ENCODE peak calls at places on chromosomes 5 and 9, in nine cellular contexts. One of them, this sample, is unnamed.

GRCh38 chr9:93956183-93956784 is 1.1 kb upstream of the BARX1 start:
- DNase-seq in caudate nucleus: no peak
- DNase-seq in activated CD4-positive, alpha-beta T cell treated with anti-CD3 and anti-CD28 coated beads, Interleukin-2, amount 50 U/mL, for 1 hour: no peak
- DNase-seq in T-helper 17 cell: no peak
- DNase-seq in stimulated activated CD4-positive, alpha-beta T cell treated with anti-CD3 and anti-CD28 coated beads, Interleukin-15, amount 100 ng/mL, for 1 hour: no peak
- DNase-seq in uterus: no peak
- DNase-seq in HEK293T: no peak
- DNase-seq in Right ventricle myocardium superior: no peak
- DNase-seq in activated T-helper 9 cell treated with anti-CD3 and anti-CD28 coated beads, Interleukin-2, amount 50 U/mL, for 16 hours: no peak
- DNase-seq in this sample: no peak

GRCh38 chr9:16030513-16031185 is 477.8 kb downstream of the CCDC171 start:
- DNase-seq in caudate nucleus: no peak
- DNase-seq in activated CD4-positive, alpha-beta T cell treated with anti-CD3 and anti-CD28 coated beads, Interleukin-2, amount 50 U/mL, for 1 hour: no peak
- DNase-seq in T-helper 17 cell: no peak
- DNase-seq in stimulated activated CD4-positive, alpha-beta T cell treated with anti-CD3 and anti-CD28 coated beads, Interleukin-15, amount 100 ng/mL, for 1 hour: no peak
- DNase-seq in uterus: no peak
- DNase-seq in HEK293T: no peak
- DNase-seq in Right ventricle myocardium superior: no peak
- DNase-seq in activated T-helper 9 cell treated with anti-CD3 and anti-CD28 coated beads, Interleukin-2, amount 50 U/mL, for 16 hours: no peak
- DNase-seq in this sample: peak; percentile 89

GRCh38 chr5:39104221-39104620 is 30.0 kb upstream of the RICTOR start:
- DNase-seq in caudate nucleus: no peak
- DNase-seq in activated CD4-positive, alpha-beta T cell treated with anti-CD3 and anti-CD28 coated beads, Interleukin-2, amount 50 U/mL, for 1 hour: no peak
- DNase-seq in T-helper 17 cell: no peak
- DNase-seq in stimulated activated CD4-positive, alpha-beta T cell treated with anti-CD3 and anti-CD28 coated beads, Interleukin-15, amount 100 ng/mL, for 1 hour: no peak
- DNase-seq in uterus: no peak
- DNase-seq in HEK293T: no peak
- DNase-seq in Right ventricle myocardium superior: no peak
- DNase-seq in activated T-helper 9 cell treated with anti-CD3 and anti-CD28 coated beads, Interleukin-2, amount 50 U/mL, for 16 hours: no peak
- DNase-seq in this sample: no peak

GRCh38 chr9:128081052-128081451 is 13.0 kb downstream of the SLC25A25 start:
- DNase-seq in caudate nucleus: no peak
- DNase-seq in activated CD4-positive, alpha-beta T cell treated with anti-CD3 and anti-CD28 coated beads, Interleukin-2, amount 50 U/mL, for 1 hour: no peak
- DNase-seq in T-helper 17 cell: no peak
- DNase-seq in stimulated activated CD4-positive, alpha-beta T cell treated with anti-CD3 and anti-CD28 coated beads, Interleukin-15, amount 100 ng/mL, for 1 hour: no peak
- DNase-seq in uterus: peak; percentile 78
- DNase-seq in HEK293T: no peak
- DNase-seq in Right ventricle myocardium superior: no peak
- DNase-seq in activated T-helper 9 cell treated with anti-CD3 and anti-CD28 coated beads, Interleukin-2, amount 50 U/mL, for 16 hours: no peak
- DNase-seq in this sample: peak; percentile 90

GRCh38 chr5:162268694-162269481 is 201.3 kb downstream of the GABRG2 start:
- DNase-seq in caudate nucleus: no peak
- DNase-seq in activated CD4-positive, alpha-beta T cell treated with anti-CD3 and anti-CD28 coated beads, Interleukin-2, amount 50 U/mL, for 1 hour: no peak
- DNase-seq in T-helper 17 cell: no peak
- DNase-seq in stimulated activated CD4-positive, alpha-beta T cell treated with anti-CD3 and anti-CD28 coated beads, Interleukin-15, amount 100 ng/mL, for 1 hour: no peak
- DNase-seq in uterus: no peak
- DNase-seq in HEK293T: no peak
- DNase-seq in Right ventricle myocardium superior: no peak
- DNase-seq in activated T-helper 9 cell treated with anti-CD3 and anti-CD28 coated beads, Interleukin-2, amount 50 U/mL, for 16 hours: no peak
- DNase-seq in this sample: no peak

GRCh38 chr9:85322592-85322991 is 419.2 kb downstream of the AGTPBP1 start:
- DNase-seq in caudate nucleus: no peak
- DNase-seq in activated CD4-positive, alpha-beta T cell treated with anti-CD3 and anti-CD28 coated beads, Interleukin-2, amount 50 U/mL, for 1 hour: no peak
- DNase-seq in T-helper 17 cell: no peak
- DNase-seq in stimulated activated CD4-positive, alpha-beta T cell treated with anti-CD3 and anti-CD28 coated beads, Interleukin-15, amount 100 ng/mL, for 1 hour: no peak
- DNase-seq in uterus: no peak
- DNase-seq in HEK293T: no peak
- DNase-seq in Right ventricle myocardium superior: no peak
- DNase-seq in activated T-helper 9 cell treated with anti-CD3 and anti-CD28 coated beads, Interleukin-2, amount 50 U/mL, for 16 hours: no peak
- DNase-seq in this sample: no peak

GRCh38 chr5:60843693-60844428 is at the start of gene ELOVL7:
- DNase-seq in caudate nucleus: peak; percentile 64
- DNase-seq in activated CD4-positive, alpha-beta T cell treated with anti-CD3 and anti-CD28 coated beads, Interleukin-2, amount 50 U/mL, for 1 hour: peak; percentile 5
- DNase-seq in T-helper 17 cell: peak; percentile 12
- DNase-seq in stimulated activated CD4-positive, alpha-beta T cell treated with anti-CD3 and anti-CD28 coated beads, Interleukin-15, amount 100 ng/mL, for 1 hour: no peak
- DNase-seq in uterus: no peak
- DNase-seq in HEK293T: peak; percentile 76
- DNase-seq in Right ventricle myocardium superior: peak; percentile 44
- DNase-seq in activated T-helper 9 cell treated with anti-CD3 and anti-CD28 coated beads, Interleukin-2, amount 50 U/mL, for 16 hours: no peak
- DNase-seq in this sample: peak; percentile 64

GRCh38 chr9:129175825-129176633 is 2.0 kb downstream of the IER5L start:
- DNase-seq in caudate nucleus: peak; percentile 21
- DNase-seq in activated CD4-positive, alpha-beta T cell treated with anti-CD3 and anti-CD28 coated beads, Interleukin-2, amount 50 U/mL, for 1 hour: peak; percentile 29
- DNase-seq in T-helper 17 cell: no peak
- DNase-seq in stimulated activated CD4-positive, alpha-beta T cell treated with anti-CD3 and anti-CD28 coated beads, Interleukin-15, amount 100 ng/mL, for 1 hour: no peak
- DNase-seq in uterus: peak; percentile 91
- DNase-seq in HEK293T: peak; percentile 63
- DNase-seq in Right ventricle myocardium superior: peak; percentile 89
- DNase-seq in activated T-helper 9 cell treated with anti-CD3 and anti-CD28 coated beads, Interleukin-2, amount 50 U/mL, for 16 hours: peak; percentile 19
- DNase-seq in this sample: peak; percentile 74

GRCh38 chr9:117169089-117169488 is 245.8 kb downstream of the ASTN2 start:
- DNase-seq in caudate nucleus: no peak
- DNase-seq in activated CD4-positive, alpha-beta T cell treated with anti-CD3 and anti-CD28 coated beads, Interleukin-2, amount 50 U/mL, for 1 hour: no peak
- DNase-seq in T-helper 17 cell: no peak
- DNase-seq in stimulated activated CD4-positive, alpha-beta T cell treated with anti-CD3 and anti-CD28 coated beads, Interleukin-15, amount 100 ng/mL, for 1 hour: no peak
- DNase-seq in uterus: no peak
- DNase-seq in HEK293T: no peak
- DNase-seq in Right ventricle myocardium superior: no peak
- DNase-seq in activated T-helper 9 cell treated with anti-CD3 and anti-CD28 coated beads, Interleukin-2, amount 50 U/mL, for 16 hours: no peak
- DNase-seq in this sample: no peak

GRCh38 chr5:180669661-180670060 is 20.3 kb upstream of the FLT4 start:
- DNase-seq in caudate nucleus: no peak
- DNase-seq in activated CD4-positive, alpha-beta T cell treated with anti-CD3 and anti-CD28 coated beads, Interleukin-2, amount 50 U/mL, for 1 hour: no peak
- DNase-seq in T-helper 17 cell: no peak
- DNase-seq in stimulated activated CD4-positive, alpha-beta T cell treated with anti-CD3 and anti-CD28 coated beads, Interleukin-15, amount 100 ng/mL, for 1 hour: no peak
- DNase-seq in uterus: no peak
- DNase-seq in HEK293T: no peak
- DNase-seq in Right ventricle myocardium superior: no peak
- DNase-seq in activated T-helper 9 cell treated with anti-CD3 and anti-CD28 coated beads, Interleukin-2, amount 50 U/mL, for 16 hours: no peak
- DNase-seq in this sample: peak; percentile 74

GRCh38 chr5:43839218-43839617 is 236.2 kb downstream of the NNT start:
- DNase-seq in caudate nucleus: no peak
- DNase-seq in activated CD4-positive, alpha-beta T cell treated with anti-CD3 and anti-CD28 coated beads, Interleukin-2, amount 50 U/mL, for 1 hour: no peak
- DNase-seq in T-helper 17 cell: no peak
- DNase-seq in stimulated activated CD4-positive, alpha-beta T cell treated with anti-CD3 and anti-CD28 coated beads, Interleukin-15, amount 100 ng/mL, for 1 hour: no peak
- DNase-seq in uterus: no peak
- DNase-seq in HEK293T: no peak
- DNase-seq in Right ventricle myocardium superior: no peak
- DNase-seq in activated T-helper 9 cell treated with anti-CD3 and anti-CD28 coated beads, Interleukin-2, amount 50 U/mL, for 16 hours: no peak
- DNase-seq in this sample: no peak

GRCh38 chr5:136109453-136109852 is 23.2 kb upstream of the SMAD5 start:
- DNase-seq in caudate nucleus: no peak
- DNase-seq in activated CD4-positive, alpha-beta T cell treated with anti-CD3 and anti-CD28 coated beads, Interleukin-2, amount 50 U/mL, for 1 hour: no peak
- DNase-seq in T-helper 17 cell: no peak
- DNase-seq in stimulated activated CD4-positive, alpha-beta T cell treated with anti-CD3 and anti-CD28 coated beads, Interleukin-15, amount 100 ng/mL, for 1 hour: no peak
- DNase-seq in uterus: no peak
- DNase-seq in HEK293T: no peak
- DNase-seq in Right ventricle myocardium superior: no peak
- DNase-seq in activated T-helper 9 cell treated with anti-CD3 and anti-CD28 coated beads, Interleukin-2, amount 50 U/mL, for 16 hours: no peak
- DNase-seq in this sample: no peak

GRCh38 chr5:174724484-174725260 is at the start of gene MSX2:
- DNase-seq in caudate nucleus: peak; percentile 13
- DNase-seq in activated CD4-positive, alpha-beta T cell treated with anti-CD3 and anti-CD28 coated beads, Interleukin-2, amount 50 U/mL, for 1 hour: peak; percentile 13
- DNase-seq in T-helper 17 cell: no peak
- DNase-seq in stimulated activated CD4-positive, alpha-beta T cell treated with anti-CD3 and anti-CD28 coated beads, Interleukin-15, amount 100 ng/mL, for 1 hour: no peak
- DNase-seq in uterus: peak; percentile 72
- DNase-seq in HEK293T: peak; percentile 95
- DNase-seq in Right ventricle myocardium superior: peak; percentile 94
- DNase-seq in activated T-helper 9 cell treated with anti-CD3 and anti-CD28 coated beads, Interleukin-2, amount 50 U/mL, for 16 hours: no peak
- DNase-seq in this sample: peak; percentile 91

GRCh38 chr5:173592050-173592669 is 24.3 kb downstream of the BOD1 start:
- DNase-seq in caudate nucleus: no peak
- DNase-seq in activated CD4-positive, alpha-beta T cell treated with anti-CD3 and anti-CD28 coated beads, Interleukin-2, amount 50 U/mL, for 1 hour: no peak
- DNase-seq in T-helper 17 cell: no peak
- DNase-seq in stimulated activated CD4-positive, alpha-beta T cell treated with anti-CD3 and anti-CD28 coated beads, Interleukin-15, amount 100 ng/mL, for 1 hour: no peak
- DNase-seq in uterus: no peak
- DNase-seq in HEK293T: peak; percentile 41
- DNase-seq in Right ventricle myocardium superior: no peak
- DNase-seq in activated T-helper 9 cell treated with anti-CD3 and anti-CD28 coated beads, Interleukin-2, amount 50 U/mL, for 16 hours: no peak
- DNase-seq in this sample: no peak

GRCh38 chr5:69048233-69048632 is 45.6 kb upstream of the SLC30A5 start:
- DNase-seq in caudate nucleus: no peak
- DNase-seq in activated CD4-positive, alpha-beta T cell treated with anti-CD3 and anti-CD28 coated beads, Interleukin-2, amount 50 U/mL, for 1 hour: no peak
- DNase-seq in T-helper 17 cell: no peak
- DNase-seq in stimulated activated CD4-positive, alpha-beta T cell treated with anti-CD3 and anti-CD28 coated beads, Interleukin-15, amount 100 ng/mL, for 1 hour: no peak
- DNase-seq in uterus: no peak
- DNase-seq in HEK293T: no peak
- DNase-seq in Right ventricle myocardium superior: no peak
- DNase-seq in activated T-helper 9 cell treated with anti-CD3 and anti-CD28 coated beads, Interleukin-2, amount 50 U/mL, for 16 hours: no peak
- DNase-seq in this sample: peak; percentile 30

GRCh38 chr5:448061-448765 is 5.2 kb downstream of the EXOC3 start:
- DNase-seq in caudate nucleus: no peak
- DNase-seq in activated CD4-positive, alpha-beta T cell treated with anti-CD3 and anti-CD28 coated beads, Interleukin-2, amount 50 U/mL, for 1 hour: no peak
- DNase-seq in T-helper 17 cell: no peak
- DNase-seq in stimulated activated CD4-positive, alpha-beta T cell treated with anti-CD3 and anti-CD28 coated beads, Interleukin-15, amount 100 ng/mL, for 1 hour: no peak
- DNase-seq in uterus: no peak
- DNase-seq in HEK293T: no peak
- DNase-seq in Right ventricle myocardium superior: peak; percentile 80
- DNase-seq in activated T-helper 9 cell treated with anti-CD3 and anti-CD28 coated beads, Interleukin-2, amount 50 U/mL, for 16 hours: no peak
- DNase-seq in this sample: no peak

GRCh38 chr9:114279693-114280092 is 43.2 kb upstream of the ORM1 start:
- DNase-seq in caudate nucleus: no peak
- DNase-seq in activated CD4-positive, alpha-beta T cell treated with anti-CD3 and anti-CD28 coated beads, Interleukin-2, amount 50 U/mL, for 1 hour: no peak
- DNase-seq in T-helper 17 cell: no peak
- DNase-seq in stimulated activated CD4-positive, alpha-beta T cell treated with anti-CD3 and anti-CD28 coated beads, Interleukin-15, amount 100 ng/mL, for 1 hour: no peak
- DNase-seq in uterus: no peak
- DNase-seq in HEK293T: no peak
- DNase-seq in Right ventricle myocardium superior: no peak
- DNase-seq in activated T-helper 9 cell treated with anti-CD3 and anti-CD28 coated beads, Interleukin-2, amount 50 U/mL, for 16 hours: no peak
- DNase-seq in this sample: no peak

GRCh38 chr5:27463446-27464149 is 425.2 kb upstream of the CDH9 start:
- DNase-seq in caudate nucleus: no peak
- DNase-seq in activated CD4-positive, alpha-beta T cell treated with anti-CD3 and anti-CD28 coated beads, Interleukin-2, amount 50 U/mL, for 1 hour: no peak
- DNase-seq in T-helper 17 cell: no peak
- DNase-seq in stimulated activated CD4-positive, alpha-beta T cell treated with anti-CD3 and anti-CD28 coated beads, Interleukin-15, amount 100 ng/mL, for 1 hour: no peak
- DNase-seq in uterus: no peak
- DNase-seq in HEK293T: no peak
- DNase-seq in Right ventricle myocardium superior: no peak
- DNase-seq in activated T-helper 9 cell treated with anti-CD3 and anti-CD28 coated beads, Interleukin-2, amount 50 U/mL, for 16 hours: no peak
- DNase-seq in this sample: no peak

GRCh38 chr9:14221119-14221518 is 92.8 kb downstream of the NFIB start:
- DNase-seq in caudate nucleus: no peak
- DNase-seq in activated CD4-positive, alpha-beta T cell treated with anti-CD3 and anti-CD28 coated beads, Interleukin-2, amount 50 U/mL, for 1 hour: no peak
- DNase-seq in T-helper 17 cell: no peak
- DNase-seq in stimulated activated CD4-positive, alpha-beta T cell treated with anti-CD3 and anti-CD28 coated beads, Interleukin-15, amount 100 ng/mL, for 1 hour: no peak
- DNase-seq in uterus: no peak
- DNase-seq in HEK293T: no peak
- DNase-seq in Right ventricle myocardium superior: no peak
- DNase-seq in activated T-helper 9 cell treated with anti-CD3 and anti-CD28 coated beads, Interleukin-2, amount 50 U/mL, for 16 hours: no peak
- DNase-seq in this sample: no peak

GRCh38 chr5:177455036-177455660 is 8.5 kb downstream of the PRR7 start:
- DNase-seq in caudate nucleus: peak; percentile 27
- DNase-seq in activated CD4-positive, alpha-beta T cell treated with anti-CD3 and anti-CD28 coated beads, Interleukin-2, amount 50 U/mL, for 1 hour: peak; percentile 92
- DNase-seq in T-helper 17 cell: peak; percentile 92
- DNase-seq in stimulated activated CD4-positive, alpha-beta T cell treated with anti-CD3 and anti-CD28 coated beads, Interleukin-15, amount 100 ng/mL, for 1 hour: peak; percentile 87
- DNase-seq in uterus: peak; percentile 80
- DNase-seq in HEK293T: peak; percentile 82
- DNase-seq in Right ventricle myocardium superior: peak; percentile 88
- DNase-seq in activated T-helper 9 cell treated with anti-CD3 and anti-CD28 coated beads, Interleukin-2, amount 50 U/mL, for 16 hours: peak; percentile 89
- DNase-seq in this sample: no peak

GRCh38 chr5:142145106-142145900 is 36.7 kb downstream of the NDFIP1 start:
- DNase-seq in caudate nucleus: no peak
- DNase-seq in activated CD4-positive, alpha-beta T cell treated with anti-CD3 and anti-CD28 coated beads, Interleukin-2, amount 50 U/mL, for 1 hour: peak; percentile 65
- DNase-seq in T-helper 17 cell: no peak
- DNase-seq in stimulated activated CD4-positive, alpha-beta T cell treated with anti-CD3 and anti-CD28 coated beads, Interleukin-15, amount 100 ng/mL, for 1 hour: no peak
- DNase-seq in uterus: peak; percentile 42
- DNase-seq in HEK293T: peak; percentile 57
- DNase-seq in Right ventricle myocardium superior: no peak
- DNase-seq in activated T-helper 9 cell treated with anti-CD3 and anti-CD28 coated beads, Interleukin-2, amount 50 U/mL, for 16 hours: peak; percentile 28
- DNase-seq in this sample: peak; percentile 55

GRCh38 chr5:154373729-154374179 is 72.0 kb upstream of the SAP30L start:
- DNase-seq in caudate nucleus: no peak
- DNase-seq in activated CD4-positive, alpha-beta T cell treated with anti-CD3 and anti-CD28 coated beads, Interleukin-2, amount 50 U/mL, for 1 hour: no peak
- DNase-seq in T-helper 17 cell: no peak
- DNase-seq in stimulated activated CD4-positive, alpha-beta T cell treated with anti-CD3 and anti-CD28 coated beads, Interleukin-15, amount 100 ng/mL, for 1 hour: no peak
- DNase-seq in uterus: no peak
- DNase-seq in HEK293T: no peak
- DNase-seq in Right ventricle myocardium superior: no peak
- DNase-seq in activated T-helper 9 cell treated with anti-CD3 and anti-CD28 coated beads, Interleukin-2, amount 50 U/mL, for 16 hours: no peak
- DNase-seq in this sample: no peak

GRCh38 chr5:157867736-157868135 is 8.8 kb upstream of the CLINT1 start:
- DNase-seq in caudate nucleus: no peak
- DNase-seq in activated CD4-positive, alpha-beta T cell treated with anti-CD3 and anti-CD28 coated beads, Interleukin-2, amount 50 U/mL, for 1 hour: no peak
- DNase-seq in T-helper 17 cell: no peak
- DNase-seq in stimulated activated CD4-positive, alpha-beta T cell treated with anti-CD3 and anti-CD28 coated beads, Interleukin-15, amount 100 ng/mL, for 1 hour: no peak
- DNase-seq in uterus: no peak
- DNase-seq in HEK293T: no peak
- DNase-seq in Right ventricle myocardium superior: no peak
- DNase-seq in activated T-helper 9 cell treated with anti-CD3 and anti-CD28 coated beads, Interleukin-2, amount 50 U/mL, for 16 hours: no peak
- DNase-seq in this sample: no peak

GRCh38 chr9:92295240-92295790 is 1.8 kb upstream of the IARS1 start:
- DNase-seq in caudate nucleus: no peak
- DNase-seq in activated CD4-positive, alpha-beta T cell treated with anti-CD3 and anti-CD28 coated beads, Interleukin-2, amount 50 U/mL, for 1 hour: no peak
- DNase-seq in T-helper 17 cell: no peak
- DNase-seq in stimulated activated CD4-positive, alpha-beta T cell treated with anti-CD3 and anti-CD28 coated beads, Interleukin-15, amount 100 ng/mL, for 1 hour: no peak
- DNase-seq in uterus: no peak
- DNase-seq in HEK293T: no peak
- DNase-seq in Right ventricle myocardium superior: no peak
- DNase-seq in activated T-helper 9 cell treated with anti-CD3 and anti-CD28 coated beads, Interleukin-2, amount 50 U/mL, for 16 hours: no peak
- DNase-seq in this sample: no peak

GRCh38 chr5:14464661-14465060 is 116.9 kb upstream of the OTULINL start:
- DNase-seq in caudate nucleus: no peak
- DNase-seq in activated CD4-positive, alpha-beta T cell treated with anti-CD3 and anti-CD28 coated beads, Interleukin-2, amount 50 U/mL, for 1 hour: no peak
- DNase-seq in T-helper 17 cell: no peak
- DNase-seq in stimulated activated CD4-positive, alpha-beta T cell treated with anti-CD3 and anti-CD28 coated beads, Interleukin-15, amount 100 ng/mL, for 1 hour: no peak
- DNase-seq in uterus: no peak
- DNase-seq in HEK293T: no peak
- DNase-seq in Right ventricle myocardium superior: no peak
- DNase-seq in activated T-helper 9 cell treated with anti-CD3 and anti-CD28 coated beads, Interleukin-2, amount 50 U/mL, for 16 hours: no peak
- DNase-seq in this sample: no peak

GRCh38 chr9:106487256-106487655 is 375.7 kb upstream of the ZNF462 start:
- DNase-seq in caudate nucleus: peak; percentile 37
- DNase-seq in activated CD4-positive, alpha-beta T cell treated with anti-CD3 and anti-CD28 coated beads, Interleukin-2, amount 50 U/mL, for 1 hour: no peak
- DNase-seq in T-helper 17 cell: no peak
- DNase-seq in stimulated activated CD4-positive, alpha-beta T cell treated with anti-CD3 and anti-CD28 coated beads, Interleukin-15, amount 100 ng/mL, for 1 hour: no peak
- DNase-seq in uterus: no peak
- DNase-seq in HEK293T: no peak
- DNase-seq in Right ventricle myocardium superior: no peak
- DNase-seq in activated T-helper 9 cell treated with anti-CD3 and anti-CD28 coated beads, Interleukin-2, amount 50 U/mL, for 16 hours: no peak
- DNase-seq in this sample: no peak

GRCh38 chr9:89635007-89635742 is 30.4 kb downstream of the GADD45G start:
- DNase-seq in caudate nucleus: no peak
- DNase-seq in activated CD4-positive, alpha-beta T cell treated with anti-CD3 and anti-CD28 coated beads, Interleukin-2, amount 50 U/mL, for 1 hour: no peak
- DNase-seq in T-helper 17 cell: no peak
- DNase-seq in stimulated activated CD4-positive, alpha-beta T cell treated with anti-CD3 and anti-CD28 coated beads, Interleukin-15, amount 100 ng/mL, for 1 hour: no peak
- DNase-seq in uterus: no peak
- DNase-seq in HEK293T: no peak
- DNase-seq in Right ventricle myocardium superior: no peak
- DNase-seq in activated T-helper 9 cell treated with anti-CD3 and anti-CD28 coated beads, Interleukin-2, amount 50 U/mL, for 16 hours: no peak
- DNase-seq in this sample: no peak

GRCh38 chr9:35729700-35730485 is 2.1 kb downstream of the TLN1 start:
- DNase-seq in caudate nucleus: no peak
- DNase-seq in activated CD4-positive, alpha-beta T cell treated with anti-CD3 and anti-CD28 coated beads, Interleukin-2, amount 50 U/mL, for 1 hour: no peak
- DNase-seq in T-helper 17 cell: no peak
- DNase-seq in stimulated activated CD4-positive, alpha-beta T cell treated with anti-CD3 and anti-CD28 coated beads, Interleukin-15, amount 100 ng/mL, for 1 hour: no peak
- DNase-seq in uterus: no peak
- DNase-seq in HEK293T: peak; percentile 73
- DNase-seq in Right ventricle myocardium superior: peak; percentile 80
- DNase-seq in activated T-helper 9 cell treated with anti-CD3 and anti-CD28 coated beads, Interleukin-2, amount 50 U/mL, for 16 hours: no peak
- DNase-seq in this sample: peak; percentile 52

GRCh38 chr5:179192185-179192890 is 132.2 kb downstream of the ZNF354C start:
- DNase-seq in caudate nucleus: no peak
- DNase-seq in activated CD4-positive, alpha-beta T cell treated with anti-CD3 and anti-CD28 coated beads, Interleukin-2, amount 50 U/mL, for 1 hour: no peak
- DNase-seq in T-helper 17 cell: no peak
- DNase-seq in stimulated activated CD4-positive, alpha-beta T cell treated with anti-CD3 and anti-CD28 coated beads, Interleukin-15, amount 100 ng/mL, for 1 hour: no peak
- DNase-seq in uterus: no peak
- DNase-seq in HEK293T: no peak
- DNase-seq in Right ventricle myocardium superior: peak; percentile 29
- DNase-seq in activated T-helper 9 cell treated with anti-CD3 and anti-CD28 coated beads, Interleukin-2, amount 50 U/mL, for 16 hours: no peak
- DNase-seq in this sample: no peak

GRCh38 chr5:145752534-145752933 is 82.6 kb downstream of the PRELID2 start:
- DNase-seq in caudate nucleus: no peak
- DNase-seq in activated CD4-positive, alpha-beta T cell treated with anti-CD3 and anti-CD28 coated beads, Interleukin-2, amount 50 U/mL, for 1 hour: no peak
- DNase-seq in T-helper 17 cell: no peak
- DNase-seq in stimulated activated CD4-positive, alpha-beta T cell treated with anti-CD3 and anti-CD28 coated beads, Interleukin-15, amount 100 ng/mL, for 1 hour: no peak
- DNase-seq in uterus: no peak
- DNase-seq in HEK293T: no peak
- DNase-seq in Right ventricle myocardium superior: no peak
- DNase-seq in activated T-helper 9 cell treated with anti-CD3 and anti-CD28 coated beads, Interleukin-2, amount 50 U/mL, for 16 hours: no peak
- DNase-seq in this sample: no peak

GRCh38 chr9:98256632-98257218 is 1.3 kb upstream of the TBC1D2 start:
- DNase-seq in caudate nucleus: no peak
- DNase-seq in activated CD4-positive, alpha-beta T cell treated with anti-CD3 and anti-CD28 coated beads, Interleukin-2, amount 50 U/mL, for 1 hour: peak; percentile 39
- DNase-seq in T-helper 17 cell: no peak
- DNase-seq in stimulated activated CD4-positive, alpha-beta T cell treated with anti-CD3 and anti-CD28 coated beads, Interleukin-15, amount 100 ng/mL, for 1 hour: no peak
- DNase-seq in uterus: no peak
- DNase-seq in HEK293T: peak; percentile 46
- DNase-seq in Right ventricle myocardium superior: no peak
- DNase-seq in activated T-helper 9 cell treated with anti-CD3 and anti-CD28 coated beads, Interleukin-2, amount 50 U/mL, for 16 hours: no peak
- DNase-seq in this sample: peak; percentile 25